ENCODE peak calls at places on chromosomes 5 and 9, in four cellular contexts. M is KBM-7; Q is brain microvascular endothelial cell; F is activated naive CD8-positive, alpha-beta T cell treated with anti-CD3 and anti-CD28 coated beads, Interleukin-2, amount 50 U/mL, for 24 hours. Z is an unnamed sample.
A peak's percentile ranks its signal among the peaks of the same experiment; 100 is the strongest.

GRCh38 chr9:129139233-129139992 is 28.2 kb downstream of the PTPA start:
- DNase-seq in M (peak; percentile 91), Q (peak; percentile 78), F (peak; percentile 79), Z (peak; percentile 73)

GRCh38 chr5:125298258-125298657 is 551.8 kb upstream of the ZNF608 start:
- DNase-seq in M (no peak), Q (no peak), F (no peak), Z (peak; percentile 55)

GRCh38 chr5:132497488-132497997 is 7.0 kb upstream of the IRF1 start:
- DNase-seq in M (no peak), Q (peak; percentile 89), F (peak; percentile 8), Z (peak; percentile 93)

GRCh38 chr9:120916573-120916972 is 10.0 kb downstream of the TRAF1 start:
- DNase-seq in M (no peak), Q (no peak), F (no peak), Z (no peak)

GRCh38 chr9:134637241-134637640 is 4.4 kb upstream of the COL5A1 start:
- DNase-seq in M (no peak), Q (no peak), F (no peak), Z (no peak)

GRCh38 chr9:33619666-33620404 is 95.8 kb downstream of the ANKRD18B start:
- DNase-seq in M (peak; percentile 50), Q (peak; percentile 72), F (no peak), Z (peak; percentile 52)

GRCh38 chr9:19281801-19282200 is 51.3 kb downstream of the DENND4C start:
- DNase-seq in M (no peak), Q (no peak), F (no peak), Z (no peak)

GRCh38 chr5:310941-311434 is 10.5 kb upstream of the AHRR start:
- DNase-seq in M (no peak), Q (peak; percentile 46), F (no peak), Z (peak; percentile 57)

GRCh38 chr9:111828193-111828592 is 33.5 kb upstream of the SHOC1 start:
- DNase-seq in M (no peak), Q (no peak), F (no peak), Z (peak; percentile 21)

GRCh38 chr9:70136632-70137031 is 93.0 kb downstream of the MAMDC2 start:
- DNase-seq in M (no peak), Q (peak; percentile 60), F (no peak), Z (no peak)

GRCh38 chr9:19026375-19026774 is 6.6 kb downstream of the SAXO1 start:
- DNase-seq in M (no peak), Q (no peak), F (peak; percentile 18), Z (no peak)

GRCh38 chr5:28780083-28780692 is 1741.8 kb upstream of the CDH9 start:
- DNase-seq in M (no peak), Q (no peak), F (no peak), Z (no peak)

GRCh38 chr9:3008091-3008490 is 164.2 kb upstream of the PUM3 start:
- DNase-seq in M (no peak), Q (no peak), F (no peak), Z (no peak)

GRCh38 chr5:79653843-79654242 is 35.8 kb upstream of the CMYA5 start:
- DNase-seq in M (no peak), Q (no peak), F (no peak), Z (peak; percentile 81)

GRCh38 chr9:36211510-36211909 is 20.8 kb downstream of the CLTA start:
- DNase-seq in M (no peak), Q (no peak), F (no peak), Z (no peak)

GRCh38 chr5:59328801-59329296 is 564.7 kb downstream of the PDE4D start:
- DNase-seq in M (no peak), Q (peak; percentile 78), F (no peak), Z (peak; percentile 92)

GRCh38 chr5:126552614-126553013 is 42.4 kb downstream of the ALDH7A1 start:
- DNase-seq in M (no peak), Q (no peak), F (no peak), Z (no peak)

Z was measured in renal cortical epithelial cell.